ENCODE peak calls at places on chromosome 9, in eight cellular contexts. C is right atrium auricular region; G is A549; R is CD4-positive, alpha-beta memory T cell; I is vagina; Z is CD8-positive, alpha-beta memory T cell; B is left lung; E is endodermal cell. V is an unnamed sample.
A peak's percentile ranks its signal among the peaks of the same experiment; 100 is the strongest.

GRCh38 chr9:127530206-127530941 is 79.1 kb downstream of the LRSAM1 start:
- DNase-seq in E (no peak), B (no peak), Z (no peak), I (no peak), C (no peak), R (no peak), G (no peak), V (no peak)

GRCh38 chr9:137828527-137829259 is 48.9 kb upstream of the CACNA1B start:
- DNase-seq in B (no peak), C (no peak), G (no peak), I (no peak), E (peak; percentile 89), Z (no peak), R (no peak), V (no peak)

GRCh38 chr9:96125624-96126023 is 176.4 kb downstream of the HSD17B3 start:
- DNase-seq in Z (no peak), R (no peak), G (no peak), B (no peak), E (no peak), C (no peak), I (no peak), V (no peak)

GRCh38 chr9:133680250-133680975 is 44.2 kb downstream of the DBH start:
- DNase-seq in C (no peak), E (no peak), G (no peak), R (no peak), B (peak; percentile 62), I (no peak), Z (no peak), V (no peak)

GRCh38 chr9:105341784-105342183 is 97.3 kb downstream of the SLC44A1 start:
- DNase-seq in R (no peak), G (no peak), I (no peak), C (no peak), E (no peak), Z (no peak), B (no peak), V (no peak)

GRCh38 chr9:41229408-41230401 is 40.6 kb upstream of the ZNG1F start:
- DNase-seq in G (no peak), C (no peak), I (peak; percentile 100), E (peak; percentile 54), B (peak; percentile 82), Z (no peak), R (peak; percentile 51), V (no peak)

GRCh38 chr9:17509698-17510097 is 69.2 kb upstream of the SH3GL2 start:
- DNase-seq in C (no peak), E (no peak), I (no peak), G (no peak), B (no peak), Z (no peak), R (no peak), V (no peak)

GRCh38 chr9:72539824-72540347 is 18.5 kb downstream of the TMC1 start:
- DNase-seq in B (no peak), G (no peak), I (no peak), C (no peak), E (peak; percentile 50), R (no peak), Z (no peak), V (no peak)

GRCh38 chr9:136418182-136419091 is 8.0 kb downstream of the PMPCA start:
- DNase-seq in C (no peak), I (no peak), G (no peak), Z (no peak), B (no peak), E (no peak), R (no peak), V (no peak)

GRCh38 chr9:120921751-120922181 is 4.8 kb downstream of the TRAF1 start:
- DNase-seq in Z (no peak), E (no peak), G (no peak), R (no peak), I (no peak), C (no peak), B (no peak), V (no peak)

GRCh38 chr9:93390953-93391515 is 60.5 kb upstream of the FAM120A start:
- DNase-seq in R (no peak), B (no peak), C (no peak), E (no peak), I (no peak), G (no peak), Z (no peak), V (no peak)

GRCh38 chr9:114606597-114607207 is 4.4 kb upstream of the TMEM268 start:
- DNase-seq in Z (no peak), C (peak; percentile 72), B (no peak), I (no peak), R (no peak), G (no peak), E (no peak), V (no peak)

GRCh38 chr9:84170521-84171141 is 169.9 kb downstream of the SLC28A3 start:
- DNase-seq in E (peak; percentile 68), R (no peak), I (no peak), B (no peak), C (peak; percentile 90), Z (no peak), G (peak; percentile 30), V (no peak)

GRCh38 chr9:35406183-35406959 is 83.5 kb upstream of the RUSC2 start:
- DNase-seq in B (peak; percentile 85), E (peak; percentile 99), C (no peak), Z (peak; percentile 2), G (no peak), R (no peak), I (no peak), V (peak; percentile 32)

GRCh38 chr9:121972501-121972981 is 120.6 kb downstream of the TTLL11 start:
- DNase-seq in E (no peak), Z (no peak), C (no peak), G (no peak), R (no peak), B (peak; percentile 89), I (no peak), V (no peak)

GRCh38 chr9:76415154-76415553 is 20.9 kb upstream of the RFK start:
- DNase-seq in Z (no peak), B (no peak), G (no peak), C (no peak), R (no peak), I (no peak), E (no peak), V (no peak)
- H3K27ac ChIP-seq in Z (no peak overlapping the region), B (no peak overlapping the region), G (no peak overlapping the region), C (no peak overlapping the region), R (no peak overlapping the region), I (no peak overlapping the region), E (no peak overlapping the region), V (no peak overlapping the region)

GRCh38 chr9:128550770-128551651 is 1.4 kb upstream of the SPTAN1 start:
- DNase-seq in E (peak; percentile 71), C (peak; percentile 64), G (no peak), B (no peak), Z (no peak), R (no peak), I (no peak), V (no peak)
- H3K4me3 ChIP-seq in E (peak overlapping the region; percentile 84), C (no peak overlapping the region), G (peak overlapping the region; percentile 75), B (peak overlapping the region; percentile 86), Z (peak overlapping the region; percentile 76), R (peak overlapping the region; percentile 79), I (peak overlapping the region; percentile 95), V (peak overlapping the region; percentile 84)

GRCh38 chr9:22954550-22954949 is 507.9 kb downstream of the DMRTA1 start:
- DNase-seq in E (no peak), G (no peak), R (no peak), I (no peak), B (no peak), C (no peak), Z (no peak), V (no peak)
- H3K4me1 ChIP-seq in E (peaks cover 7% of the 10 kb centered on the region), G (no peaks in the 10 kb centered on the region), R (no peaks in the 10 kb centered on the region), I (no peaks in the 10 kb centered on the region), B (no peaks in the 10 kb centered on the region), C (no peaks in the 10 kb centered on the region), Z (no peaks in the 10 kb centered on the region), V (no peaks in the 10 kb centered on the region)

GRCh38 chr9:130349398-130349797 is 83.8 kb downstream of the HMCN2 start:
- DNase-seq in Z (no peak), I (no peak), B (peak; percentile 57), E (no peak), G (no peak), C (no peak), R (no peak), V (no peak)

GRCh38 chr9:130352586-130353285 is 87.2 kb downstream of the HMCN2 start:
- DNase-seq in I (no peak), E (no peak), B (peak; percentile 74), Z (no peak), C (no peak), G (no peak), R (no peak), V (no peak)

GRCh38 chr9:130354378-130354777 is 88.8 kb downstream of the HMCN2 start:
- DNase-seq in I (no peak), B (peak; percentile 69), Z (no peak), R (no peak), E (no peak), C (no peak), G (no peak), V (no peak)

GRCh38 chr9:130351343-130351742 is 85.8 kb downstream of the HMCN2 start:
- DNase-seq in G (no peak), B (peak; percentile 39), C (no peak), E (no peak), R (no peak), I (no peak), Z (no peak), V (no peak)

DNA sequence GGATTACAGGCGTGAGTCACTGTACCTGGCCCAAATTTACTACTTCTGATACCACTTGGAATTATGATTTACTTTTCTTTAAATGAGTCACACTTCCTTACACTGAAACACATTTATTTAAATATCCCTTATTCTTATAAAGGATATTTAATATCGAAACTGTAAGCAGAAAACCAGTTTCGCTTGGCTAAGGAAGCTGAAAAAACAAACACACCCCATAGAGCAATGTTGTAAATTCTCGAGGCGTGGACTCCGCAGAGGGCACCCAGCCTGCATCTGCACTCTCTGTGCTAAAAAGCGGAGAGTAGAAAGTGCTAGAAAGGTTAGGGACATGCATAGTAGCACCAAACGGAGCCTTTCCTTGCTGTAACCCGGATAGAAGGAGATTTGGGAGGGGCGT is 86.5 kb downstream of the HMCN2 start:
- DNase-seq in R (no peak), I (no peak), C (no peak), Z (no peak), G (no peak), B (no peak), E (no peak), V (no peak)
- H3K27ac ChIP-seq in R (no peak overlapping the region), I (no peak overlapping the region), C (no peak overlapping the region), Z (no peak overlapping the region), G (no peak overlapping the region), B (no peak overlapping the region), E (no peak overlapping the region), V (no peak overlapping the region)